ENCODE peak calls at places on chromosome 19, in nine cellular contexts. One of them, this sample, is unnamed.
A peak's percentile ranks its signal among the peaks of the same experiment; 100 is the strongest.

GRCh38 chr19:41545547-41545946 is 30.4 kb upstream of the CEACAM21 start:
- DNase-seq in AG09309: no peak
- DNase-seq in hippocampal formation: no peak
- DNase-seq in left cardiac atrium: no peak
- DNase-seq in KG1: peak; percentile 28
- DNase-seq in HCEC 1CT: no peak
- DNase-seq in naive thymus-derived CD8-positive, alpha-beta T cell: no peak
- DNase-seq in stimulated activated CD8-positive, alpha-beta memory T cell treated with anti-CD3 and anti-CD28 coated beads, Interleukin-12 subunit alpha, Interleukin-12 subunit beta, amount 100 ng/mL, for 4 hours: no peak
- DNase-seq in mesenteric fat pad: no peak
- DNase-seq in this sample: no peak

GRCh38 chr19:34475026-34475974 is 6.3 kb upstream of the WTIP start:
- DNase-seq in AG09309: peak; percentile 76
- DNase-seq in hippocampal formation: no peak
- DNase-seq in left cardiac atrium: no peak
- DNase-seq in KG1: no peak
- DNase-seq in HCEC 1CT: peak; percentile 91
- DNase-seq in naive thymus-derived CD8-positive, alpha-beta T cell: no peak
- DNase-seq in stimulated activated CD8-positive, alpha-beta memory T cell treated with anti-CD3 and anti-CD28 coated beads, Interleukin-12 subunit alpha, Interleukin-12 subunit beta, amount 100 ng/mL, for 4 hours: no peak
- DNase-seq in mesenteric fat pad: peak; percentile 28
- DNase-seq in this sample: peak; percentile 68

GRCh38 chr19:39193785-39194184 is 3.0 kb upstream of the NCCRP1 start:
- DNase-seq in AG09309: no peak
- DNase-seq in hippocampal formation: no peak
- DNase-seq in left cardiac atrium: no peak
- DNase-seq in KG1: no peak
- DNase-seq in HCEC 1CT: no peak
- DNase-seq in naive thymus-derived CD8-positive, alpha-beta T cell: no peak
- DNase-seq in stimulated activated CD8-positive, alpha-beta memory T cell treated with anti-CD3 and anti-CD28 coated beads, Interleukin-12 subunit alpha, Interleukin-12 subunit beta, amount 100 ng/mL, for 4 hours: no peak
- DNase-seq in mesenteric fat pad: no peak
- DNase-seq in this sample: no peak

GRCh38 chr19:51391073-51391611 is 751 bp upstream of the C19orf84 start:
- DNase-seq in AG09309: no peak
- DNase-seq in hippocampal formation: no peak
- DNase-seq in left cardiac atrium: no peak
- DNase-seq in KG1: no peak
- DNase-seq in HCEC 1CT: no peak
- DNase-seq in naive thymus-derived CD8-positive, alpha-beta T cell: no peak
- DNase-seq in stimulated activated CD8-positive, alpha-beta memory T cell treated with anti-CD3 and anti-CD28 coated beads, Interleukin-12 subunit alpha, Interleukin-12 subunit beta, amount 100 ng/mL, for 4 hours: no peak
- DNase-seq in mesenteric fat pad: no peak
- DNase-seq in this sample: no peak

GRCh38 chr19:10503002-10503789 is at the start of gene KEAP1:
- DNase-seq in AG09309: no peak
- DNase-seq in hippocampal formation: peak; percentile 63
- DNase-seq in left cardiac atrium: peak; percentile 49
- DNase-seq in KG1: peak; percentile 49
- DNase-seq in HCEC 1CT: no peak
- DNase-seq in naive thymus-derived CD8-positive, alpha-beta T cell: no peak
- DNase-seq in stimulated activated CD8-positive, alpha-beta memory T cell treated with anti-CD3 and anti-CD28 coated beads, Interleukin-12 subunit alpha, Interleukin-12 subunit beta, amount 100 ng/mL, for 4 hours: no peak
- DNase-seq in mesenteric fat pad: no peak
- DNase-seq in this sample: no peak

GRCh38 chr19:3658823-3659745 is 32.5 kb upstream of the CACTIN start:
- DNase-seq in AG09309: no peak
- DNase-seq in hippocampal formation: no peak
- DNase-seq in left cardiac atrium: no peak
- DNase-seq in KG1: no peak
- DNase-seq in HCEC 1CT: no peak
- DNase-seq in naive thymus-derived CD8-positive, alpha-beta T cell: no peak
- DNase-seq in stimulated activated CD8-positive, alpha-beta memory T cell treated with anti-CD3 and anti-CD28 coated beads, Interleukin-12 subunit alpha, Interleukin-12 subunit beta, amount 100 ng/mL, for 4 hours: no peak
- DNase-seq in mesenteric fat pad: no peak
- DNase-seq in this sample: no peak

GRCh38 chr19:44841255-44841654 is 4.8 kb upstream of the NECTIN2 start:
- DNase-seq in AG09309: no peak
- DNase-seq in hippocampal formation: no peak
- DNase-seq in left cardiac atrium: no peak
- DNase-seq in KG1: no peak
- DNase-seq in HCEC 1CT: no peak
- DNase-seq in naive thymus-derived CD8-positive, alpha-beta T cell: no peak
- DNase-seq in stimulated activated CD8-positive, alpha-beta memory T cell treated with anti-CD3 and anti-CD28 coated beads, Interleukin-12 subunit alpha, Interleukin-12 subunit beta, amount 100 ng/mL, for 4 hours: no peak
- DNase-seq in mesenteric fat pad: no peak
- DNase-seq in this sample: no peak

GRCh38 chr19:35306473-35307246 is 14.7 kb downstream of the MAG start:
- DNase-seq in AG09309: no peak
- DNase-seq in hippocampal formation: no peak
- DNase-seq in left cardiac atrium: no peak
- DNase-seq in KG1: no peak
- DNase-seq in HCEC 1CT: no peak
- DNase-seq in naive thymus-derived CD8-positive, alpha-beta T cell: no peak
- DNase-seq in stimulated activated CD8-positive, alpha-beta memory T cell treated with anti-CD3 and anti-CD28 coated beads, Interleukin-12 subunit alpha, Interleukin-12 subunit beta, amount 100 ng/mL, for 4 hours: no peak
- DNase-seq in mesenteric fat pad: no peak
- DNase-seq in this sample: no peak

GRCh38 chr19:54190942-54191670 is at the start of gene TSEN34:
- DNase-seq in AG09309: no peak
- DNase-seq in hippocampal formation: peak; percentile 87
- DNase-seq in left cardiac atrium: peak; percentile 91
- DNase-seq in KG1: peak; percentile 94
- DNase-seq in HCEC 1CT: peak; percentile 73
- DNase-seq in naive thymus-derived CD8-positive, alpha-beta T cell: peak; percentile 89
- DNase-seq in stimulated activated CD8-positive, alpha-beta memory T cell treated with anti-CD3 and anti-CD28 coated beads, Interleukin-12 subunit alpha, Interleukin-12 subunit beta, amount 100 ng/mL, for 4 hours: peak; percentile 85
- DNase-seq in mesenteric fat pad: peak; percentile 95
- DNase-seq in this sample: peak; percentile 72

GRCh38 chr19:39082167-39082566 is 2.0 kb upstream of the ACP7 start:
- DNase-seq in AG09309: no peak
- DNase-seq in hippocampal formation: no peak
- DNase-seq in left cardiac atrium: no peak
- DNase-seq in KG1: no peak
- DNase-seq in HCEC 1CT: no peak
- DNase-seq in naive thymus-derived CD8-positive, alpha-beta T cell: no peak
- DNase-seq in stimulated activated CD8-positive, alpha-beta memory T cell treated with anti-CD3 and anti-CD28 coated beads, Interleukin-12 subunit alpha, Interleukin-12 subunit beta, amount 100 ng/mL, for 4 hours: no peak
- DNase-seq in mesenteric fat pad: no peak
- DNase-seq in this sample: no peak

GRCh38 chr19:3879656-3880055 is 829 bp upstream of the ATCAY start:
- DNase-seq in AG09309: no peak
- DNase-seq in hippocampal formation: no peak
- DNase-seq in left cardiac atrium: no peak
- DNase-seq in KG1: no peak
- DNase-seq in HCEC 1CT: no peak
- DNase-seq in naive thymus-derived CD8-positive, alpha-beta T cell: no peak
- DNase-seq in stimulated activated CD8-positive, alpha-beta memory T cell treated with anti-CD3 and anti-CD28 coated beads, Interleukin-12 subunit alpha, Interleukin-12 subunit beta, amount 100 ng/mL, for 4 hours: no peak
- DNase-seq in mesenteric fat pad: no peak
- DNase-seq in this sample: no peak

GRCh38 chr19:34731019-34731829 is 2.8 kb upstream of the ZNF181 start:
- DNase-seq in AG09309: no peak
- DNase-seq in hippocampal formation: no peak
- DNase-seq in left cardiac atrium: peak; percentile 29
- DNase-seq in KG1: no peak
- DNase-seq in HCEC 1CT: no peak
- DNase-seq in naive thymus-derived CD8-positive, alpha-beta T cell: no peak
- DNase-seq in stimulated activated CD8-positive, alpha-beta memory T cell treated with anti-CD3 and anti-CD28 coated beads, Interleukin-12 subunit alpha, Interleukin-12 subunit beta, amount 100 ng/mL, for 4 hours: no peak
- DNase-seq in mesenteric fat pad: no peak
- DNase-seq in this sample: no peak

GRCh38 chr19:50570997-50571396 is 2.8 kb upstream of the LRRC4B start:
- DNase-seq in AG09309: no peak
- DNase-seq in hippocampal formation: no peak
- DNase-seq in left cardiac atrium: no peak
- DNase-seq in KG1: no peak
- DNase-seq in HCEC 1CT: no peak
- DNase-seq in naive thymus-derived CD8-positive, alpha-beta T cell: no peak
- DNase-seq in stimulated activated CD8-positive, alpha-beta memory T cell treated with anti-CD3 and anti-CD28 coated beads, Interleukin-12 subunit alpha, Interleukin-12 subunit beta, amount 100 ng/mL, for 4 hours: no peak
- DNase-seq in mesenteric fat pad: no peak
- DNase-seq in this sample: no peak

GRCh38 chr19:18339703-18340102 is 695 bp upstream of the PGPEP1 start:
- DNase-seq in AG09309: no peak
- DNase-seq in hippocampal formation: no peak
- DNase-seq in left cardiac atrium: no peak
- DNase-seq in KG1: peak; percentile 9
- DNase-seq in HCEC 1CT: peak; percentile 29
- DNase-seq in naive thymus-derived CD8-positive, alpha-beta T cell: no peak
- DNase-seq in stimulated activated CD8-positive, alpha-beta memory T cell treated with anti-CD3 and anti-CD28 coated beads, Interleukin-12 subunit alpha, Interleukin-12 subunit beta, amount 100 ng/mL, for 4 hours: no peak
- DNase-seq in mesenteric fat pad: no peak
- DNase-seq in this sample: no peak

GRCh38 chr19:6743071-6743470 is 3.6 kb downstream of the TRIP10 start:
- DNase-seq in AG09309: no peak
- DNase-seq in hippocampal formation: no peak
- DNase-seq in left cardiac atrium: no peak
- DNase-seq in KG1: no peak
- DNase-seq in HCEC 1CT: no peak
- DNase-seq in naive thymus-derived CD8-positive, alpha-beta T cell: no peak
- DNase-seq in stimulated activated CD8-positive, alpha-beta memory T cell treated with anti-CD3 and anti-CD28 coated beads, Interleukin-12 subunit alpha, Interleukin-12 subunit beta, amount 100 ng/mL, for 4 hours: no peak
- DNase-seq in mesenteric fat pad: no peak
- DNase-seq in this sample: no peak

GRCh38 chr19:48890551-48890950 is 8.0 kb downstream of the TULP2 start:
- DNase-seq in AG09309: no peak
- DNase-seq in hippocampal formation: no peak
- DNase-seq in left cardiac atrium: no peak
- DNase-seq in KG1: no peak
- DNase-seq in HCEC 1CT: no peak
- DNase-seq in naive thymus-derived CD8-positive, alpha-beta T cell: no peak
- DNase-seq in stimulated activated CD8-positive, alpha-beta memory T cell treated with anti-CD3 and anti-CD28 coated beads, Interleukin-12 subunit alpha, Interleukin-12 subunit beta, amount 100 ng/mL, for 4 hours: no peak
- DNase-seq in mesenteric fat pad: no peak
- DNase-seq in this sample: no peak

GRCh38 chr19:55678121-55678671 is 3.2 kb downstream of the EPN1 start:
- DNase-seq in AG09309: no peak
- DNase-seq in hippocampal formation: peak; percentile 15
- DNase-seq in left cardiac atrium: no peak
- DNase-seq in KG1: no peak
- DNase-seq in HCEC 1CT: no peak
- DNase-seq in naive thymus-derived CD8-positive, alpha-beta T cell: no peak
- DNase-seq in stimulated activated CD8-positive, alpha-beta memory T cell treated with anti-CD3 and anti-CD28 coated beads, Interleukin-12 subunit alpha, Interleukin-12 subunit beta, amount 100 ng/mL, for 4 hours: no peak
- DNase-seq in mesenteric fat pad: no peak
- DNase-seq in this sample: no peak

GRCh38 chr19:2808129-2808941 is 11.3 kb upstream of the ZNF554 start:
- DNase-seq in AG09309: no peak
- DNase-seq in hippocampal formation: no peak
- DNase-seq in left cardiac atrium: no peak
- DNase-seq in KG1: no peak
- DNase-seq in HCEC 1CT: no peak
- DNase-seq in naive thymus-derived CD8-positive, alpha-beta T cell: no peak
- DNase-seq in stimulated activated CD8-positive, alpha-beta memory T cell treated with anti-CD3 and anti-CD28 coated beads, Interleukin-12 subunit alpha, Interleukin-12 subunit beta, amount 100 ng/mL, for 4 hours: no peak
- DNase-seq in mesenteric fat pad: no peak
- DNase-seq in this sample: no peak

GRCh38 chr19:49328741-49329140 is 3.8 kb upstream of the SLC6A16 start:
- DNase-seq in AG09309: no peak
- DNase-seq in hippocampal formation: no peak
- DNase-seq in left cardiac atrium: no peak
- DNase-seq in KG1: no peak
- DNase-seq in HCEC 1CT: no peak
- DNase-seq in naive thymus-derived CD8-positive, alpha-beta T cell: no peak
- DNase-seq in stimulated activated CD8-positive, alpha-beta memory T cell treated with anti-CD3 and anti-CD28 coated beads, Interleukin-12 subunit alpha, Interleukin-12 subunit beta, amount 100 ng/mL, for 4 hours: no peak
- DNase-seq in mesenteric fat pad: no peak
- DNase-seq in this sample: no peak

GRCh38 chr19:8663920-8664670 is 33.7 kb downstream of the NFILZ start:
- DNase-seq in AG09309: no peak
- DNase-seq in hippocampal formation: no peak
- DNase-seq in left cardiac atrium: no peak
- DNase-seq in KG1: no peak
- DNase-seq in HCEC 1CT: no peak
- DNase-seq in naive thymus-derived CD8-positive, alpha-beta T cell: peak; percentile 26
- DNase-seq in stimulated activated CD8-positive, alpha-beta memory T cell treated with anti-CD3 and anti-CD28 coated beads, Interleukin-12 subunit alpha, Interleukin-12 subunit beta, amount 100 ng/mL, for 4 hours: no peak
- DNase-seq in mesenteric fat pad: no peak
- DNase-seq in this sample: no peak

GRCh38 chr19:28239270-28239669 is 973.7 kb downstream of the UQCRFS1 start:
- DNase-seq in AG09309: no peak
- DNase-seq in hippocampal formation: no peak
- DNase-seq in left cardiac atrium: no peak
- DNase-seq in KG1: no peak
- DNase-seq in HCEC 1CT: no peak
- DNase-seq in naive thymus-derived CD8-positive, alpha-beta T cell: no peak
- DNase-seq in stimulated activated CD8-positive, alpha-beta memory T cell treated with anti-CD3 and anti-CD28 coated beads, Interleukin-12 subunit alpha, Interleukin-12 subunit beta, amount 100 ng/mL, for 4 hours: no peak
- DNase-seq in mesenteric fat pad: no peak
- DNase-seq in this sample: no peak

GRCh38 chr19:35731353-35731752 is 10.9 kb downstream of the IGFLR1 start:
- DNase-seq in AG09309: no peak
- DNase-seq in hippocampal formation: no peak
- DNase-seq in left cardiac atrium: no peak
- DNase-seq in KG1: no peak
- DNase-seq in HCEC 1CT: no peak
- DNase-seq in naive thymus-derived CD8-positive, alpha-beta T cell: no peak
- DNase-seq in stimulated activated CD8-positive, alpha-beta memory T cell treated with anti-CD3 and anti-CD28 coated beads, Interleukin-12 subunit alpha, Interleukin-12 subunit beta, amount 100 ng/mL, for 4 hours: no peak
- DNase-seq in mesenteric fat pad: no peak
- DNase-seq in this sample: no peak

GRCh38 chr19:34230833-34231232 is 23.5 kb upstream of the GARRE1 start:
- DNase-seq in AG09309: no peak
- DNase-seq in hippocampal formation: no peak
- DNase-seq in left cardiac atrium: no peak
- DNase-seq in KG1: no peak
- DNase-seq in HCEC 1CT: no peak
- DNase-seq in naive thymus-derived CD8-positive, alpha-beta T cell: no peak
- DNase-seq in stimulated activated CD8-positive, alpha-beta memory T cell treated with anti-CD3 and anti-CD28 coated beads, Interleukin-12 subunit alpha, Interleukin-12 subunit beta, amount 100 ng/mL, for 4 hours: no peak
- DNase-seq in mesenteric fat pad: no peak
- DNase-seq in this sample: no peak

GRCh38 chr19:3969435-3970312 is 1.2 kb downstream of the DAPK3 start:
- DNase-seq in AG09309: peak; percentile 49
- DNase-seq in hippocampal formation: no peak
- DNase-seq in left cardiac atrium: no peak
- DNase-seq in KG1: no peak
- DNase-seq in HCEC 1CT: peak; percentile 90
- DNase-seq in naive thymus-derived CD8-positive, alpha-beta T cell: no peak
- DNase-seq in stimulated activated CD8-positive, alpha-beta memory T cell treated with anti-CD3 and anti-CD28 coated beads, Interleukin-12 subunit alpha, Interleukin-12 subunit beta, amount 100 ng/mL, for 4 hours: no peak
- DNase-seq in mesenteric fat pad: no peak
- DNase-seq in this sample: peak; percentile 84

GRCh38 chr19:11279505-11280236 is 16.3 kb upstream of the TSPAN16 start:
- DNase-seq in AG09309: no peak
- DNase-seq in hippocampal formation: no peak
- DNase-seq in left cardiac atrium: no peak
- DNase-seq in KG1: peak; percentile 82
- DNase-seq in HCEC 1CT: no peak
- DNase-seq in naive thymus-derived CD8-positive, alpha-beta T cell: peak; percentile 45
- DNase-seq in stimulated activated CD8-positive, alpha-beta memory T cell treated with anti-CD3 and anti-CD28 coated beads, Interleukin-12 subunit alpha, Interleukin-12 subunit beta, amount 100 ng/mL, for 4 hours: no peak
- DNase-seq in mesenteric fat pad: no peak
- DNase-seq in this sample: no peak

GRCh38 chr19:53971608-53972007 is 8.9 kb downstream of the CACNG8 start:
- DNase-seq in AG09309: no peak
- DNase-seq in hippocampal formation: no peak
- DNase-seq in left cardiac atrium: no peak
- DNase-seq in KG1: no peak
- DNase-seq in HCEC 1CT: no peak
- DNase-seq in naive thymus-derived CD8-positive, alpha-beta T cell: no peak
- DNase-seq in stimulated activated CD8-positive, alpha-beta memory T cell treated with anti-CD3 and anti-CD28 coated beads, Interleukin-12 subunit alpha, Interleukin-12 subunit beta, amount 100 ng/mL, for 4 hours: no peak
- DNase-seq in mesenteric fat pad: no peak
- DNase-seq in this sample: no peak

GRCh38 chr19:30421571-30421970 is 49.4 kb downstream of the ZNF536 start:
- DNase-seq in AG09309: no peak
- DNase-seq in hippocampal formation: no peak
- DNase-seq in left cardiac atrium: no peak
- DNase-seq in KG1: no peak
- DNase-seq in HCEC 1CT: no peak
- DNase-seq in naive thymus-derived CD8-positive, alpha-beta T cell: no peak
- DNase-seq in stimulated activated CD8-positive, alpha-beta memory T cell treated with anti-CD3 and anti-CD28 coated beads, Interleukin-12 subunit alpha, Interleukin-12 subunit beta, amount 100 ng/mL, for 4 hours: no peak
- DNase-seq in mesenteric fat pad: no peak
- DNase-seq in this sample: no peak

GRCh38 chr19:10260141-10260584 is 8.1 kb downstream of the MRPL4 start:
- DNase-seq in AG09309: no peak
- DNase-seq in hippocampal formation: no peak
- DNase-seq in left cardiac atrium: no peak
- DNase-seq in KG1: no peak
- DNase-seq in HCEC 1CT: no peak
- DNase-seq in naive thymus-derived CD8-positive, alpha-beta T cell: no peak
- DNase-seq in stimulated activated CD8-positive, alpha-beta memory T cell treated with anti-CD3 and anti-CD28 coated beads, Interleukin-12 subunit alpha, Interleukin-12 subunit beta, amount 100 ng/mL, for 4 hours: no peak
- DNase-seq in mesenteric fat pad: no peak
- DNase-seq in this sample: no peak

GRCh38 chr19:2533072-2533425 is 57.1 kb downstream of the GADD45B start:
- DNase-seq in AG09309: no peak
- DNase-seq in hippocampal formation: no peak
- DNase-seq in left cardiac atrium: no peak
- DNase-seq in KG1: no peak
- DNase-seq in HCEC 1CT: no peak
- DNase-seq in naive thymus-derived CD8-positive, alpha-beta T cell: no peak
- DNase-seq in stimulated activated CD8-positive, alpha-beta memory T cell treated with anti-CD3 and anti-CD28 coated beads, Interleukin-12 subunit alpha, Interleukin-12 subunit beta, amount 100 ng/mL, for 4 hours: no peak
- DNase-seq in mesenteric fat pad: no peak
- DNase-seq in this sample: no peak